ENCODE peak calls at places on chromosomes 11 and 22, in nine cellular contexts. One of them, this sample, is unnamed.

GRCh38 chr11:86575927-86576326 is 96.5 kb downstream of the ME3 start:
- DNase-seq in heart left ventricle: no peak
- DNase-seq in esophagus squamous epithelium: no peak
- DNase-seq in HAP-1: peak; percentile 7
- DNase-seq in effector memory CD4-positive, alpha-beta T cell: no peak
- DNase-seq in fibroblast of lung: no peak
- DNase-seq in neural progenitor cell: no peak
- DNase-seq in CD8-positive, alpha-beta memory T cell: no peak
- DNase-seq in PC-3: no peak
- DNase-seq in this sample: no peak

GRCh38 chr11:75380245-75380644 is 19.1 kb upstream of the RPS3 start:
- DNase-seq in fibroblast of lung: no peak
- DNase-seq in HAP-1: no peak
- DNase-seq in PC-3: no peak
- DNase-seq in esophagus squamous epithelium: no peak
- DNase-seq in neural progenitor cell: no peak
- DNase-seq in effector memory CD4-positive, alpha-beta T cell: no peak
- DNase-seq in heart left ventricle: no peak
- DNase-seq in CD8-positive, alpha-beta memory T cell: no peak
- DNase-seq in this sample: no peak

GRCh38 chr11:73818838-73819237 is 31.2 kb downstream of the MRPL48 start:
- DNase-seq in effector memory CD4-positive, alpha-beta T cell: no peak
- DNase-seq in CD8-positive, alpha-beta memory T cell: no peak
- DNase-seq in PC-3: no peak
- DNase-seq in neural progenitor cell: peak; percentile 4
- DNase-seq in HAP-1: no peak
- DNase-seq in esophagus squamous epithelium: no peak
- DNase-seq in heart left ventricle: no peak
- DNase-seq in fibroblast of lung: peak; percentile 68
- DNase-seq in this sample: no peak

GRCh38 chr11:73729594-73730206 is 31.2 kb downstream of the RAB6A start:
- DNase-seq in esophagus squamous epithelium: no peak
- DNase-seq in heart left ventricle: no peak
- DNase-seq in effector memory CD4-positive, alpha-beta T cell: no peak
- DNase-seq in fibroblast of lung: no peak
- DNase-seq in PC-3: peak; percentile 45
- DNase-seq in CD8-positive, alpha-beta memory T cell: no peak
- DNase-seq in neural progenitor cell: peak; percentile 78
- DNase-seq in HAP-1: peak; percentile 17
- DNase-seq in this sample: peak; percentile 36

GRCh38 chr11:47078751-47079524 is 97.7 kb downstream of the ARFGAP2 start:
- DNase-seq in neural progenitor cell: no peak
- DNase-seq in esophagus squamous epithelium: no peak
- DNase-seq in fibroblast of lung: peak; percentile 86
- DNase-seq in effector memory CD4-positive, alpha-beta T cell: no peak
- DNase-seq in HAP-1: no peak
- DNase-seq in CD8-positive, alpha-beta memory T cell: no peak
- DNase-seq in PC-3: no peak
- DNase-seq in heart left ventricle: no peak
- DNase-seq in this sample: no peak

GRCh38 chr11:7558046-7558445 is 44.2 kb downstream of the PPFIBP2 start:
- DNase-seq in esophagus squamous epithelium: no peak
- DNase-seq in HAP-1: no peak
- DNase-seq in neural progenitor cell: no peak
- DNase-seq in PC-3: no peak
- DNase-seq in fibroblast of lung: no peak
- DNase-seq in effector memory CD4-positive, alpha-beta T cell: no peak
- DNase-seq in CD8-positive, alpha-beta memory T cell: no peak
- DNase-seq in heart left ventricle: no peak
- DNase-seq in this sample: no peak

GRCh38 chr22:29917052-29917902 is 34.3 kb downstream of the MTMR3 start:
- DNase-seq in effector memory CD4-positive, alpha-beta T cell: no peak
- DNase-seq in CD8-positive, alpha-beta memory T cell: no peak
- DNase-seq in esophagus squamous epithelium: no peak
- DNase-seq in heart left ventricle: peak; percentile 39
- DNase-seq in HAP-1: peak; percentile 68
- DNase-seq in neural progenitor cell: no peak
- DNase-seq in PC-3: no peak
- DNase-seq in fibroblast of lung: peak; percentile 9
- DNase-seq in this sample: peak; percentile 72

GRCh38 chr11:71927813-71928738 is at the start of gene XNDC1N:
- DNase-seq in PC-3: peak; percentile 93
- DNase-seq in effector memory CD4-positive, alpha-beta T cell: peak; percentile 38
- DNase-seq in esophagus squamous epithelium: no peak
- DNase-seq in CD8-positive, alpha-beta memory T cell: peak; percentile 66
- DNase-seq in HAP-1: peak; percentile 81
- DNase-seq in fibroblast of lung: peak; percentile 89
- DNase-seq in heart left ventricle: peak; percentile 57
- DNase-seq in neural progenitor cell: peak; percentile 91
- DNase-seq in this sample: peak; percentile 82

GRCh38 chr11:27386176-27386575 is 23.2 kb upstream of the CCDC34 start:
- DNase-seq in PC-3: no peak
- DNase-seq in fibroblast of lung: no peak
- DNase-seq in CD8-positive, alpha-beta memory T cell: no peak
- DNase-seq in esophagus squamous epithelium: no peak
- DNase-seq in neural progenitor cell: no peak
- DNase-seq in heart left ventricle: no peak
- DNase-seq in HAP-1: no peak
- DNase-seq in effector memory CD4-positive, alpha-beta T cell: no peak
- DNase-seq in this sample: no peak

GRCh38 chr11:109514313-109515018 is 92.5 kb downstream of the C11orf87 start:
- DNase-seq in PC-3: no peak
- DNase-seq in esophagus squamous epithelium: no peak
- DNase-seq in fibroblast of lung: no peak
- DNase-seq in HAP-1: no peak
- DNase-seq in heart left ventricle: no peak
- DNase-seq in CD8-positive, alpha-beta memory T cell: no peak
- DNase-seq in neural progenitor cell: no peak
- DNase-seq in effector memory CD4-positive, alpha-beta T cell: no peak
- DNase-seq in this sample: no peak

GRCh38 chr11:76693791-76694190 is 23.2 kb upstream of the LRRC32 start:
- DNase-seq in CD8-positive, alpha-beta memory T cell: no peak
- DNase-seq in neural progenitor cell: no peak
- DNase-seq in HAP-1: no peak
- DNase-seq in fibroblast of lung: no peak
- DNase-seq in heart left ventricle: no peak
- DNase-seq in effector memory CD4-positive, alpha-beta T cell: no peak
- DNase-seq in esophagus squamous epithelium: no peak
- DNase-seq in PC-3: no peak
- DNase-seq in this sample: no peak

GRCh38 chr11:111260761-111261160 is 15.2 kb downstream of the POU2AF2 start:
- DNase-seq in esophagus squamous epithelium: no peak
- DNase-seq in fibroblast of lung: no peak
- DNase-seq in CD8-positive, alpha-beta memory T cell: no peak
- DNase-seq in PC-3: no peak
- DNase-seq in effector memory CD4-positive, alpha-beta T cell: no peak
- DNase-seq in heart left ventricle: no peak
- DNase-seq in HAP-1: no peak
- DNase-seq in neural progenitor cell: no peak
- DNase-seq in this sample: no peak

GRCh38 chr11:116136987-116137674 is 632.9 kb upstream of the CADM1 start:
- DNase-seq in CD8-positive, alpha-beta memory T cell: no peak
- DNase-seq in esophagus squamous epithelium: no peak
- DNase-seq in HAP-1: no peak
- DNase-seq in neural progenitor cell: no peak
- DNase-seq in effector memory CD4-positive, alpha-beta T cell: no peak
- DNase-seq in PC-3: no peak
- DNase-seq in heart left ventricle: no peak
- DNase-seq in fibroblast of lung: no peak
- DNase-seq in this sample: no peak

GRCh38 chr22:44664149-44664548 is 37.9 kb upstream of the PRR5 start:
- DNase-seq in heart left ventricle: peak; percentile 84
- DNase-seq in HAP-1: no peak
- DNase-seq in CD8-positive, alpha-beta memory T cell: peak; percentile 62
- DNase-seq in neural progenitor cell: no peak
- DNase-seq in fibroblast of lung: peak; percentile 20
- DNase-seq in esophagus squamous epithelium: no peak
- DNase-seq in effector memory CD4-positive, alpha-beta T cell: peak; percentile 37
- DNase-seq in PC-3: no peak
- DNase-seq in this sample: peak; percentile 59

GRCh38 chr11:28228196-28228595 is 120.0 kb downstream of the METTL15 start:
- DNase-seq in fibroblast of lung: peak; percentile 65
- DNase-seq in effector memory CD4-positive, alpha-beta T cell: no peak
- DNase-seq in HAP-1: no peak
- DNase-seq in PC-3: peak; percentile 28
- DNase-seq in neural progenitor cell: no peak
- DNase-seq in CD8-positive, alpha-beta memory T cell: no peak
- DNase-seq in heart left ventricle: no peak
- DNase-seq in esophagus squamous epithelium: no peak
- DNase-seq in this sample: no peak

GRCh38 chr11:94521684-94522083 is 9.4 kb downstream of the C11orf97 start:
- DNase-seq in neural progenitor cell: peak; percentile 9
- DNase-seq in effector memory CD4-positive, alpha-beta T cell: no peak
- DNase-seq in heart left ventricle: no peak
- DNase-seq in fibroblast of lung: no peak
- DNase-seq in esophagus squamous epithelium: no peak
- DNase-seq in PC-3: peak; percentile 56
- DNase-seq in CD8-positive, alpha-beta memory T cell: no peak
- DNase-seq in HAP-1: no peak
- DNase-seq in this sample: no peak

GRCh38 chr11:69130586-69131566 is 24.9 kb upstream of the SMIM38 start:
- DNase-seq in CD8-positive, alpha-beta memory T cell: no peak
- DNase-seq in HAP-1: no peak
- DNase-seq in effector memory CD4-positive, alpha-beta T cell: no peak
- DNase-seq in heart left ventricle: peak; percentile 76
- DNase-seq in fibroblast of lung: no peak
- DNase-seq in esophagus squamous epithelium: no peak
- DNase-seq in PC-3: no peak
- DNase-seq in neural progenitor cell: no peak
- DNase-seq in this sample: no peak
- H3K4me1 ChIP-seq in CD8-positive, alpha-beta memory T cell: peaks cover 12% of the 10 kb centered on the region
- H3K4me1 ChIP-seq in HAP-1: no peaks in the 10 kb centered on the region
- H3K4me1 ChIP-seq in effector memory CD4-positive, alpha-beta T cell: no peaks in the 10 kb centered on the region
- H3K4me1 ChIP-seq in heart left ventricle: no peaks in the 10 kb centered on the region
- H3K4me1 ChIP-seq in fibroblast of lung: peaks cover 2% of the 10 kb centered on the region
- H3K4me1 ChIP-seq in esophagus squamous epithelium: peaks cover 26% of the 10 kb centered on the region
- H3K4me1 ChIP-seq in PC-3: peaks cover 17% of the 10 kb centered on the region
- H3K4me1 ChIP-seq in neural progenitor cell: peaks cover 6% of the 10 kb centered on the region
- H3K4me1 ChIP-seq in this sample: no peaks in the 10 kb centered on the region

DNA sequence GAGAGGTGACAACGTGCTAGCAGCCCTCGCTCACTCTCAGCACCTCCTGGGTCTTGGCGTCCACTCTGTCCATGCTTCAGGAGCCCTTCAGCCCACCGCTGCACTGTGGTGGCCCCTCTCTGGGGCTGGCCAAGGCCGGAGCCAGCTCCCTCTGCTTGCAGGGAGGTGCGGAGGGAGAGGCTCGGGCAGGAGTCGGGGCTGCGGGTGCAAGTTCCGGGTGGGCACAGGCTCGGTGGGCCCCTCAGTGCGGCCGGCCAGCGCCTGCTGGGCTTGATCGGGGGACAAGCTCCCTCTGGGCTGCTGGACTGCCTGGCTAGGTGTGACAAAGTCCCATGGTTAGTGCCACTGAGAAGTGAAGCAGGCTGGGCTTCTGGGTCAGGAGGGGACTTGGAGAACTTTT is 245.8 kb downstream of the JRKL start:
- DNase-seq in heart left ventricle: no peak
- DNase-seq in fibroblast of lung: no peak
- DNase-seq in CD8-positive, alpha-beta memory T cell: no peak
- DNase-seq in neural progenitor cell: no peak
- DNase-seq in PC-3: no peak
- DNase-seq in HAP-1: no peak
- DNase-seq in esophagus squamous epithelium: no peak
- DNase-seq in effector memory CD4-positive, alpha-beta T cell: no peak
- DNase-seq in this sample: no peak
- H3K9me3 ChIP-seq in heart left ventricle: peaks cover 7% of the 10 kb centered on the region
- H3K9me3 ChIP-seq in fibroblast of lung: no peaks in the 10 kb centered on the region
- H3K9me3 ChIP-seq in CD8-positive, alpha-beta memory T cell: no peaks in the 10 kb centered on the region
- H3K9me3 ChIP-seq in neural progenitor cell: no peaks in the 10 kb centered on the region
- H3K9me3 ChIP-seq in PC-3: no peaks in the 10 kb centered on the region
- H3K9me3 ChIP-seq in HAP-1: no peaks in the 10 kb centered on the region
- H3K9me3 ChIP-seq in esophagus squamous epithelium: no peaks in the 10 kb centered on the region
- H3K9me3 ChIP-seq in effector memory CD4-positive, alpha-beta T cell: no peaks in the 10 kb centered on the region
- H3K9me3 ChIP-seq in this sample: no peaks in the 10 kb centered on the region

GRCh38 chr22:41681616-41682015 is 7.1 kb downstream of the SNU13 start:
- DNase-seq in PC-3: no peak
- DNase-seq in esophagus squamous epithelium: no peak
- DNase-seq in neural progenitor cell: no peak
- DNase-seq in HAP-1: no peak
- DNase-seq in heart left ventricle: no peak
- DNase-seq in fibroblast of lung: no peak
- DNase-seq in effector memory CD4-positive, alpha-beta T cell: no peak
- DNase-seq in CD8-positive, alpha-beta memory T cell: no peak
- DNase-seq in this sample: peak; percentile 38
- H3K4me3 ChIP-seq in PC-3: peak overlapping the region; percentile 82
- H3K4me3 ChIP-seq in esophagus squamous epithelium: peak overlapping the region; percentile 68
- H3K4me3 ChIP-seq in neural progenitor cell: peak overlapping the region; percentile 54
- H3K4me3 ChIP-seq in HAP-1: no peak overlapping the region
- H3K4me3 ChIP-seq in heart left ventricle: peak overlapping the region; percentile 57
- H3K4me3 ChIP-seq in fibroblast of lung: peak overlapping the region; percentile 52
- H3K4me3 ChIP-seq in effector memory CD4-positive, alpha-beta T cell: peak overlapping the region; percentile 77
- H3K4me3 ChIP-seq in CD8-positive, alpha-beta memory T cell: peak overlapping the region; percentile 73
- H3K4me3 ChIP-seq in this sample: no peak overlapping the region

GRCh38 chr11:10329356-10329755 is 24.5 kb downstream of the ADM start:
- DNase-seq in CD8-positive, alpha-beta memory T cell: no peak
- DNase-seq in PC-3: no peak
- DNase-seq in heart left ventricle: no peak
- DNase-seq in HAP-1: no peak
- DNase-seq in fibroblast of lung: no peak
- DNase-seq in neural progenitor cell: no peak
- DNase-seq in effector memory CD4-positive, alpha-beta T cell: no peak
- DNase-seq in esophagus squamous epithelium: no peak
- DNase-seq in this sample: no peak

GRCh38 chr11:10327254-10327653 is 22.4 kb downstream of the ADM start:
- DNase-seq in heart left ventricle: no peak
- DNase-seq in fibroblast of lung: peak; percentile 64
- DNase-seq in effector memory CD4-positive, alpha-beta T cell: no peak
- DNase-seq in neural progenitor cell: no peak
- DNase-seq in CD8-positive, alpha-beta memory T cell: no peak
- DNase-seq in PC-3: peak; percentile 38
- DNase-seq in HAP-1: no peak
- DNase-seq in esophagus squamous epithelium: no peak
- DNase-seq in this sample: no peak

GRCh38 chr11:10331548-10332289 is 26.8 kb downstream of the ADM start:
- DNase-seq in CD8-positive, alpha-beta memory T cell: no peak
- DNase-seq in effector memory CD4-positive, alpha-beta T cell: no peak
- DNase-seq in neural progenitor cell: no peak
- DNase-seq in fibroblast of lung: peak; percentile 67
- DNase-seq in heart left ventricle: no peak
- DNase-seq in HAP-1: no peak
- DNase-seq in esophagus squamous epithelium: no peak
- DNase-seq in PC-3: no peak
- DNase-seq in this sample: no peak

GRCh38 chr11:10328314-10329090 is 23.6 kb downstream of the ADM start:
- DNase-seq in neural progenitor cell: no peak
- DNase-seq in effector memory CD4-positive, alpha-beta T cell: no peak
- DNase-seq in heart left ventricle: no peak
- DNase-seq in esophagus squamous epithelium: no peak
- DNase-seq in CD8-positive, alpha-beta memory T cell: no peak
- DNase-seq in PC-3: peak; percentile 37
- DNase-seq in fibroblast of lung: peak; percentile 85
- DNase-seq in HAP-1: no peak
- DNase-seq in this sample: peak; percentile 63

DNA sequence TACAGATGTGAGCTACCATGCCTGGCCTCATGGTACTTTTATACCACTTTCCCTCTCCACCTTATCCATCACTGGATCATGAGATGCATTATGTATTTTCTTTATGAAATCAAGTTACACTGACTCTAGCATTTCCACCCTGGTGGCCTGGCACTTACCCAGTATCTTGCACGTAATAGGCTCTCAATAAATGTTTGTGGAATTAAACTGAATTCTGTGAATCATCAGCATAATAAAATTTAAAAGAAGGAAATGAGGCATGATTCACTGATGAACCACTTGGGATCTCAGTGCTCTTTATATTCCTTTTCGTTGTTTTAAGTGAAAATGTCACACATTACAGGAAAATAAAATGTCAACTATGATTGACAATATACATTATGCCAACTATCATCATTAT is 25.1 kb downstream of the ADM start:
- DNase-seq in neural progenitor cell: no peak
- DNase-seq in fibroblast of lung: peak; percentile 89
- DNase-seq in CD8-positive, alpha-beta memory T cell: no peak
- DNase-seq in heart left ventricle: no peak
- DNase-seq in effector memory CD4-positive, alpha-beta T cell: no peak
- DNase-seq in esophagus squamous epithelium: no peak
- DNase-seq in PC-3: peak; percentile 91
- DNase-seq in HAP-1: no peak
- DNase-seq in this sample: no peak
- H3K4me1 ChIP-seq in neural progenitor cell: no peaks in the 10 kb centered on the region
- H3K4me1 ChIP-seq in fibroblast of lung: peaks cover 35% of the 10 kb centered on the region
- H3K4me1 ChIP-seq in CD8-positive, alpha-beta memory T cell: no peaks in the 10 kb centered on the region
- H3K4me1 ChIP-seq in heart left ventricle: no peaks in the 10 kb centered on the region
- H3K4me1 ChIP-seq in effector memory CD4-positive, alpha-beta T cell: no peaks in the 10 kb centered on the region
- H3K4me1 ChIP-seq in esophagus squamous epithelium: peaks cover 41% of the 10 kb centered on the region
- H3K4me1 ChIP-seq in PC-3: peaks cover 49% of the 10 kb centered on the region
- H3K4me1 ChIP-seq in HAP-1: peaks cover 3% of the 10 kb centered on the region
- H3K4me1 ChIP-seq in this sample: peaks cover 41% of the 10 kb centered on the region